ENCODE peak calls at places on chromosomes 2 and 18, in six cellular contexts. Q is tibial artery, L is GM12865, W is Peyer's patch, R is fibroblast of the aortic adventitia, K is cardiac fibroblast. D is an unnamed sample.

GRCh38 chr18:60176271-60176670 is 196.3 kb downstream of the MC4R start:
- DNase-seq in Q (no peak), L (no peak), W (no peak), R (no peak), K (no peak), D (no peak)

GRCh38 chr2:200275281-200276103 is 31.0 kb upstream of the SPATS2L start:
- DNase-seq in Q (no peak), L (peak; percentile 23), W (no peak), R (no peak), K (no peak), D (no peak)

GRCh38 chr18:57433492-57434176 is 1.5 kb upstream of the ONECUT2 start:
- DNase-seq in Q (no peak), L (no peak), W (no peak), R (no peak), K (no peak), D (no peak)

GRCh38 chr2:86037141-86037794 is 68.4 kb downstream of the POLR1A start:
- DNase-seq in Q (peak; percentile 84), L (no peak), W (peak; percentile 69), R (peak; percentile 97), K (peak; percentile 85), D (peak; percentile 78)

GRCh38 chr2:43110442-43110871 is 115.9 kb downstream of the ZFP36L2 start:
- DNase-seq in Q (no peak), L (no peak), W (no peak), R (peak; percentile 98), K (peak; percentile 69), D (no peak)

GRCh38 chr2:231939022-231939421 is 12.8 kb upstream of the NPPC start:
- DNase-seq in Q (no peak), L (no peak), W (no peak), R (no peak), K (no peak), D (no peak)

GRCh38 chr2:65357095-65357958 is 75.1 kb downstream of the SPRED2 start:
- DNase-seq in Q (no peak), L (peak; percentile 27), W (no peak), R (no peak), K (no peak), D (no peak)

GRCh38 chr2:177577075-177577474 is 184.5 kb downstream of the AGPS start:
- DNase-seq in Q (no peak), L (no peak), W (no peak), R (no peak), K (no peak), D (no peak)

GRCh38 chr2:105756435-105756834 is 11.7 kb downstream of the NCK2 start:
- DNase-seq in Q (no peak), L (no peak), W (no peak), R (no peak), K (no peak), D (no peak)

GRCh38 chr2:215695876-215696275 is 260.0 kb upstream of the FN1 start:
- DNase-seq in Q (no peak), L (no peak), W (no peak), R (no peak), K (peak; percentile 51), D (no peak)

GRCh38 chr2:237686659-237687136 is 59.3 kb downstream of the LRRFIP1 start:
- DNase-seq in Q (no peak), L (peak; percentile 36), W (no peak), R (no peak), K (peak; percentile 87), D (peak; percentile 94)

GRCh38 chr2:85737481-85737880 is 16.3 kb upstream of the ATOH8 start:
- DNase-seq in Q (peak; percentile 95), L (no peak), W (peak; percentile 80), R (peak; percentile 99), K (peak; percentile 94), D (no peak)

GRCh38 chr2:28390241-28390856 is 2.3 kb upstream of the FOSL2 start:
- DNase-seq in Q (peak; percentile 88), L (peak; percentile 88), W (peak; percentile 92), R (peak; percentile 97), K (peak; percentile 95), D (peak; percentile 88)

GRCh38 chr2:37812414-37812813 is 112.7 kb upstream of the RMDN2 start:
- DNase-seq in Q (no peak), L (no peak), W (no peak), R (peak; percentile 51), K (peak; percentile 32), D (no peak)
- TF ChIP-seq CTCF in Q (peak; percentile 26), L (no peak), W (no peak), R (peak; percentile 37), K (peak; percentile 27), D (peak; percentile 10)

DNA sequence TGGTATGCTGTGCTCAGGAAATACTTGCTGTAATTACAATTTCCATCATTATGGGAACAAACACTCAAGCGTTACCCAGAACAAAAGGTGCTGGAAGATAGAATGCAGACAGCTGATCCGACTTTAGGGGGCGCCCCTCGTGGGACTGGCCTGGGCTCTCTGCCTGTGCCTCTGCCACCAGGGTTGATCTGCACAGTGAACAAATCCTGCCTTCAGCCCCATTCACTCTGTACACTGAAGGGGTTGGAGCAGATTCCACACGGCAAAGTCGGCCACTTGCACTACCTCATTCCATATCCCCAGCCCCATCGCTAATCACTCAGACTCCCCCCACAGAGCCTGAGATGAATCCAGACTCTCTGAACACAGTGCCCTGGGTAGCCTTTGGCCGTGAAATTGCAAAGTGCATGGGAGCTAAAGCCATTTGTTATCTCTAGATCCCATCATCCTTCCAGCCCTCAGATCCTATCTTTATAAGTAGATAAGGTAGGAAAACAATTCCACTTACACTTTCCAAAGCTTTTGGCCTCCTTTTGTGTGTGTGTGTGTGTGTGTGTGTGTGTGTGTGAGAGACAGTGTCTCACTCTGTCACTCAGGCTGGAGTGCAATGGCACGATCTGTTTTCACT is 69.3 kb downstream of the INPP5D start:
- DNase-seq in Q (no peak), L (no peak), W (no peak), R (no peak), K (no peak), D (no peak)
- TF ChIP-seq CTCF in Q (no peak), L (no peak), W (no peak), R (no peak), K (peak; percentile 20), D (no peak)

GRCh38 chr2:204329532-204329931 is 215.7 kb upstream of the PARD3B start:
- DNase-seq in Q (no peak), L (no peak), W (no peak), R (no peak), K (no peak), D (no peak)

GRCh38 chr2:204325468-204325867 is 219.8 kb upstream of the PARD3B start:
- DNase-seq in Q (peak; percentile 49), L (peak; percentile 73), W (peak; percentile 71), R (peak; percentile 89), K (peak; percentile 91), D (no peak)

GRCh38 chr2:204331180-204331579 is 214.1 kb upstream of the PARD3B start:
- DNase-seq in Q (no peak), L (no peak), W (no peak), R (no peak), K (no peak), D (no peak)

GRCh38 chr2:204332706-204333105 is 212.6 kb upstream of the PARD3B start:
- DNase-seq in Q (no peak), L (no peak), W (no peak), R (no peak), K (no peak), D (no peak)

DNA sequence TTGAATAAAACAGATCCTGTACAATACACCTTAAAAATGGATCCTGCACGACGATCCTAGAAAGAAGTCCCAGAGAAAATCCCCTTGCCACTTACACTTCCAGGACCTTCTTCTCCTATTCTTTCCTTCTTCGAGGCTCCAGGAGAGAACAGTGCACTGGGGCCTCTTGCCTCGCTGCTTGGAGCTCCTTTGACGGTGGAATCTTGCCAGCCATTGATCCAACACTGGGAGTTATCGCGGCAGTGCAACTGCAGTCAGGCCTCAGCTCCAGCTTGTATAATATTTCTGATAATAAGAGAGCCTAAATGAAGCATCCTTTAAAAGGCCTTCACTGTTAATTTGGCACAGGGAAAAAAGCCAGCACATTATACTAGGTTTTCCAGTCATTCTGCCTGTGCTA is 216.9 kb upstream of the PARD3B start:
- DNase-seq in Q (no peak), L (no peak), W (no peak), R (no peak), K (no peak), D (no peak)
- TF ChIP-seq CTCF in Q (no peak), L (no peak), W (no peak), R (no peak), K (no peak), D (no peak)

GRCh38 chr2:103153580-103153979 is 391.7 kb downstream of the TMEM182 start:
- DNase-seq in Q (no peak), L (no peak), W (no peak), R (no peak), K (no peak), D (no peak)

GRCh38 chr2:103161456-103162289 is 399.8 kb downstream of the TMEM182 start:
- DNase-seq in Q (peak; percentile 29), L (peak; percentile 50), W (no peak), R (peak; percentile 43), K (peak; percentile 71), D (no peak)

GRCh38 chr2:103155308-103155707 is 393.5 kb downstream of the TMEM182 start:
- DNase-seq in Q (no peak), L (no peak), W (no peak), R (no peak), K (no peak), D (no peak)

GRCh38 chr2:103159018-103159417 is 397.2 kb downstream of the TMEM182 start:
- DNase-seq in Q (no peak), L (no peak), W (no peak), R (no peak), K (no peak), D (no peak)
- TF ChIP-seq CTCF in Q (no peak), L (no peak), W (no peak), R (no peak), K (no peak), D (no peak)

GRCh38 chr2:26914286-26914962 is 56.0 kb upstream of the MAPRE3 start:
- DNase-seq in Q (no peak), L (no peak), W (no peak), R (no peak), K (no peak), D (no peak)
- TF ChIP-seq CTCF in Q (no peak), L (no peak), W (no peak), R (no peak), K (no peak), D (no peak)

D was measured in CD14-positive monocyte.